ENCODE peak calls at places on chromosomes 7 and 10, in four cellular contexts. E, P, S and C are unnamed samples.

GRCh38 chr7:102079140-102080002 is 207.3 kb upstream of the SH2B2 start:
- DNase-seq in P (peak), E (no peak), S (no peak), C (no peak)

GRCh38 chr10:11024596-11024995 is 6.9 kb downstream of the CELF2 start:
- DNase-seq in P (no peak), E (no peak), S (no peak), C (no peak)

GRCh38 chr7:7331523-7331922 is 149.2 kb downstream of the C1GALT1 start:
- DNase-seq in S (no peak), E (no peak), P (no peak), C (no peak)

GRCh38 chr10:77667426-77668324 is 30.1 kb upstream of the KCNMA1 start:
- DNase-seq in S (no peak), E (no peak), P (no peak), C (no peak)

GRCh38 chr7:92517626-92518025 is 10.7 kb downstream of the PEX1 start:
- DNase-seq in S (peak), P (no peak), E (no peak), C (no peak)

GRCh38 chr7:144006029-144006428 is 5.9 kb downstream of the OR6B1 start:
- DNase-seq in E (no peak), P (no peak), S (peak), C (no peak)

GRCh38 chr7:94062372-94062771 is 58.2 kb upstream of the BET1 start:
- DNase-seq in S (no peak), E (no peak), P (no peak), C (no peak)

GRCh38 chr7:105399043-105399725 is 10.5 kb upstream of the SRPK2 start:
- DNase-seq in S (peak), P (peak), E (no peak), C (no peak)

GRCh38 chr7:84914598-84914997 is 272.3 kb downstream of the SEMA3D start:
- DNase-seq in P (peak), E (no peak), S (no peak), C (no peak)

GRCh38 chr7:103447073-103447960 is 1.3 kb upstream of the SLC26A5 start:
- DNase-seq in P (peak), S (peak), E (peak), C (peak)

GRCh38 chr10:96289218-96289910 is 14.9 kb upstream of the DNTT start:
- DNase-seq in E (no peak), P (no peak), S (no peak), C (no peak)
- TF ChIP-seq EZH2 in E (no peak), P (no peak), S (no peak), C (no peak)

DNA sequence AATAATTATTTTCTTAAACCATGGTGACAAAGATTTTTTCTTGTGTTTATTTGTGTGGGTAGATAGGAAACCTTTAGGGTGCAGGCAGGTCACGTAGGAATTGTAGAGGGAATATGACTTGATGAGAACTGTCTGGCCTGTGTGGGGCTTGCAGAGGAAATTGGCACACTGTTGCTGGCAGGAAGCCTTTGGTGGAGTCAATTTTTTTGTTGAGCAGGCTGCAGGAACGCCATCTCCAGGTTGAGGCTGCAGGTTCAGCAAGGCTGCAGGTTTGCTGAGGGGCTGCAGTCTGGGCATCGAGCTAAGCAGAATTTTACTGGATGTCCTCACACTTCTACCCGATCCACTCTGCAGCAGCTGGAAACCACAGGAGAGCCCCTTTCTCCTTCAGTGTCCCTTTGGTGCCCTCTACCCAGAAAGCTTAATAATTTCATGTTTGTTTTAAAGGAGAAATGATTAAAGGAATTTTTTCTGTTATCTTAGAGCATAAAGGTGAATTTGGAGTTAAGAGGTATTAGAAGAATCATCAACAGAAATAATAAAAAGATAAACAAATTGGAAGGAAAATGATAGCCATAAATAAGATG is 37.0 kb downstream of the TBC1D12 start:
- DNase-seq in E (no peak), P (peak), S (peak), C (no peak)
- TF ChIP-seq EZH2 in E (no peak), P (no peak), S (no peak), C (no peak)

GRCh38 chr10:68684413-68684812 is 36.6 kb upstream of the CCAR1 start:
- DNase-seq in S (no peak), E (no peak), P (no peak), C (no peak)
- TF ChIP-seq EZH2 in S (no peak), E (no peak), P (no peak), C (no peak)

DNA sequence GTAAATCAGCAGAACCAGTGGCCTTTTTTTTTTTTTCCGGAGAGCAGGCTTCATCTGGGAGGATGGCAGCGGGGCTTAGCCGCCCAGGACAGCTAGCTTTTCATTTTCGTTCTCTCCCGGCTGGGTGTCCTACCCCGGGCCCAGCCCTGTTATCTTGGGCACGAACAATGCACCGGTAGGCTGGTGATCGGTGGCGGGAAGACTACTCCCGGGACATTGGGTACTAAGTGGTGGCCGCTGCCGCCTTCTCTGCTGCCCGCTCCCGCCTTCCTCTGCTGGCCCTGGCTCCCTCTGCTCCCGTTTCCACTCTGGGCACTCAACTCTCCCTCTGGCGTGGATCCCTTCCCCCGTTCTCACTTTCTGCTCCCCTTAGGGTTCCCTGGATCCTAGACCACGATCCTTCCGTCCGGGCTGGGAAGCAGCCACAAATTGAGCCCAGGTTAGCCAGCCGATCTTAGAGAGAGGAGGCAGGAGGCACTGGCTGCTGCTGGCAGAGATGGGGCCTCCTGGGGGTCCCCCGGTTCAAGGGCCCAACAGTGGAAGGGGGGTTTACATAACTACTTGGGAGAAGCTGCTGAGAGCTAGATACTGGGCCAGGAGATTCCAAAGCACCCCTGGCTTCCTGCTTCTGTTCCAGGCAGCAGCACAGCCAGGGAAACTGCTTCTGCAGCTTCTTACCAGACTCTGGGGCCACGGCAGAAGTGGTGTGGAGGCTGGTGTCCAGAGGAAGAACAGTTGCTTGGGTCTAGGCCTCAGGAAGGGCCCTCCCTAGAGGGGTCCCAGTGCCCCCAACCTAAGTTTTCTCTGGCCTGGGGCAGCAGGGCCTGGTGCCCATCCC is 1.8 kb downstream of the TLX1 start:
- DNase-seq in P (no peak), S (no peak), E (no peak), C (no peak)
- TF ChIP-seq EZH2 in P (peak), S (no peak), E (no peak), C (no peak)

GRCh38 chr10:99534456-99534938 is 1.8 kb downstream of the NKX2-3 start:
- DNase-seq in P (no peak), S (no peak), E (no peak), C (no peak)

GRCh38 chr10:99534939-99535763 is 2.4 kb downstream of the NKX2-3 start:
- DNase-seq in S (no peak), E (no peak), P (peak), C (no peak)

GRCh38 chr10:99536400-99537254 is 3.9 kb downstream of the NKX2-3 start:
- DNase-seq in P (peak), S (no peak), E (no peak), C (no peak)

GRCh38 chr10:99537381-99538286 is 4.9 kb downstream of the NKX2-3 start:
- DNase-seq in S (no peak), P (peak), E (no peak), C (peak)

DNA sequence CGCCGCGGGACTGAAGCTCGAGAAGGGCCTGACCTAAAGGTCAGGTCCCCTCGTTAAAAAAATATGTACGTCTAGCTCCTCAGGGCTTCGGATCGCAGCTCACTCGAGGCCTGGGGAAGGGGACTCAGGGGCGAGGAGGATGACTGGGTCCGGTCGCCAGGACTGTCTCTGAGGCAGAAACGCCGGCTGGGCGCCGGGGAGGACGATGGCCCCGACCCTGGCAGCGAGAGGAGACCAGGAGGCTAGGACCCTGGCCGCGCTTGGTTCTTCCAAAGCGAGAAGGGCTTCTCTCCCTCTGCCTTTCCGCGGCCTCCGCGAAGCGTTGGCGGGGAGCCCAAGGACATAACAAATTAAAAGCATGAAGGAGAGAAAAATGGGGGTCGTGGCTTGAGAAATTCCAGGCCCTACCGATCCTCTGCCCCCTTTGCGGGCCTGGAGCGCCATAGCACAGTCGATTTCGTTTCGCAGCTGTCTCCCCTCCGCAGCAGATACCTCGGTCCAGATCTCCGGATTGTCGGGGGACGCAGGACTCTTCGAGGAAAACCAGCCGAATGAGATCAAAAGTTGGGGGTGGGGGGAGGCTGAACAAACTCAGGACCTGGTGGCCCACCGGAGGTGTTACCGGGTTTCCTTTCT is 3.1 kb downstream of the NKX2-3 start:
- DNase-seq in P (peak), S (no peak), E (no peak), C (no peak)
- TF ChIP-seq EZH2 in P (peak), S (no peak), E (no peak), C (no peak)

GRCh38 chr10:100763043-100763747 is 17.8 kb downstream of the PAX2 start:
- DNase-seq in P (no peak), E (peak), S (no peak), C (no peak)
- TF ChIP-seq EZH2 in P (no peak), E (no peak), S (no peak), C (no peak)

GRCh38 chr7:95594185-95594584 is 2.1 kb downstream of the PDK4 start:
- DNase-seq in P (no peak), S (no peak), E (no peak), C (no peak)
- TF ChIP-seq EZH2 in P (no peak), S (no peak), E (no peak), C (no peak)

GRCh38 chr10:46104071-46104585 is 58.1 kb upstream of the MSMB start:
- DNase-seq in S (no peak), E (no peak), P (no peak), C (no peak)

GRCh38 chr10:46106410-46107255 is 60.6 kb upstream of the MSMB start:
- DNase-seq in E (peak), S (peak), P (peak), C (peak)
- TF ChIP-seq EZH2 in E (no peak), S (peak), P (peak), C (no peak)

GRCh38 chr7:129188892-129189660 is 643 bp downstream of the SMO start:
- DNase-seq in S (peak), P (peak), E (peak), C (no peak)
- TF ChIP-seq EZH2 in S (peak), P (no peak), E (peak), C (no peak)